ENCODE peak calls at places on chromosome 20, in ten cellular contexts. C is prostate gland, R is testis, Q is A549, U is Peyer's patch, T is IMR-90, A is body of pancreas, O is suprapubic skin, K is HCT116, P is HepG2. J is an unnamed sample.
A peak's percentile ranks its signal among the peaks of the same experiment; 100 is the strongest.

GRCh38 chr20:34249291-34249690 is 8.1 kb downstream of the ASIP start:
- DNase-seq in T (peak; percentile 71), Q (no peak), U (peak; percentile 41), P (no peak), A (no peak), R (no peak), K (no peak), C (no peak), O (no peak), J (no peak)

GRCh38 chr20:20214757-20215275 is 153.1 kb upstream of the INSM1 start:
- DNase-seq in C (no peak), U (no peak), P (no peak), K (no peak), R (no peak), T (no peak), A (no peak), Q (no peak), O (no peak), J (no peak)

GRCh38 chr20:23451956-23452487 is 654 bp downstream of the CST11 start:
- DNase-seq in U (no peak), P (no peak), R (no peak), O (no peak), K (no peak), Q (no peak), A (no peak), T (no peak), C (no peak), J (no peak)

GRCh38 chr20:20083796-20084195 is 31.5 kb downstream of the CFAP61 start:
- DNase-seq in A (no peak), O (no peak), R (no peak), C (no peak), P (peak; percentile 52), T (peak; percentile 20), K (peak; percentile 19), Q (peak; percentile 29), U (no peak), J (no peak)

GRCh38 chr20:23541330-23541729 is 27.0 kb downstream of the CST9L start:
- DNase-seq in U (no peak), T (no peak), C (no peak), A (no peak), Q (no peak), R (no peak), P (peak; percentile 43), O (no peak), K (no peak), J (no peak)

GRCh38 chr20:49281913-49282467 is 4.1 kb upstream of the ZNFX1 start:
- DNase-seq in O (no peak), K (no peak), C (no peak), P (no peak), T (no peak), U (no peak), R (no peak), Q (no peak), A (no peak), J (no peak)

GRCh38 chr20:48034754-48035153 is 249.5 kb upstream of the SULF2 start:
- DNase-seq in R (no peak), K (no peak), T (no peak), O (no peak), P (no peak), Q (no peak), U (no peak), C (no peak), A (no peak), J (no peak)

GRCh38 chr20:58213112-58213511 is 15.3 kb downstream of the ANKRD60 start:
- DNase-seq in K (no peak), U (no peak), P (no peak), A (no peak), C (no peak), O (no peak), Q (peak; percentile 48), R (no peak), T (no peak), J (no peak)

GRCh38 chr20:24842591-24843442 is 106.3 kb upstream of the CST7 start:
- DNase-seq in R (peak; percentile 67), C (no peak), O (no peak), P (no peak), T (no peak), Q (no peak), A (no peak), K (no peak), U (no peak), J (no peak)

GRCh38 chr20:58963060-58963584 is 17.9 kb upstream of the NELFCD start:
- DNase-seq in T (no peak), P (no peak), Q (no peak), A (no peak), C (no peak), R (no peak), U (no peak), K (no peak), O (no peak), J (no peak)

GRCh38 chr20:58568441-58568931 is 53.3 kb upstream of the APCDD1L start:
- DNase-seq in A (no peak), K (no peak), O (no peak), R (no peak), C (no peak), Q (no peak), T (no peak), U (no peak), P (no peak), J (no peak)

DNA sequence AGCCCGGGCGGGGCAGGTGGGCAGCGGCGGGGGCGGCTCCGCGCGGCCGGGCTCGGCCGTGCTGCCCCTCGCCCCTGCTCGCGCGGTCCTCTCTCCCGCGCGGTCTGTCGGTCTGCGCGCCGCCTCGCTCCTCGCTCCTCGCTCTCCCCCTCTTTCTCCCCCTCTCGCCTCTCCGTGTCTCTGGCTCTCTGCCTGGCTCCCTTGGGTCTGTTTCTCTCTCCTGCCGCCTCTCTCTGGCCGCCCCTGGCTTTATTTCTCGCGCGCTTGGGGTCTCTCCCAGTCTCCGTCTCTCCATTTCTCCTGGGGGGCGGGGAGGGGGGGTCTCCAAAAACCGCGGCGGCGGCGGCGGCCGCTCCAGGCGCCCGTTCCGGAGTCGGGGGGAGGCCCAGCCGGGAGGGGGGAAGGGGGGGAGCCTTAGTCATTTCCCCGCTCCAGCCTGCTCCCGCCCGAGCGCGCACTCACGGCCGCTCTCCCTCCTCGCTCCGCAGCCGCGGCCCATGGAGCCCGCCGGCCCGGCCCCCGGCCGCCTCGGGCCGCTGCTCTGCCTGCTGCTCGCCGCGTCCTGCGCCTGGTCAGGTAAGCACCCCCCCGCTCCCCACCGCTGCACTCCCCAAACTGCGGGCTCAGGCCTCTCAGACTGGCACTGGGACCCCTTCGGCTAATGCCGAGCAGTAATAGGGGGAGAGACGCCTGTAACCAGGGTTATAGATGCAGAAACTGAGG is at the start of gene SIRPA:
- DNase-seq in Q (peak; percentile 86), R (peak; percentile 70), O (no peak), K (no peak), A (peak; percentile 62), P (no peak), T (peak; percentile 64), U (no peak), C (peak; percentile 58), J (peak; percentile 93)
- TF ChIP-seq POLR2A in Q (peak; percentile 49), R (no peak), O (peak; percentile 13), K (no peak), A (peak; percentile 44), P (no peak), T (peak; percentile 60), U (no peak), C (peak; percentile 27), J (peak; percentile 18)

DNA sequence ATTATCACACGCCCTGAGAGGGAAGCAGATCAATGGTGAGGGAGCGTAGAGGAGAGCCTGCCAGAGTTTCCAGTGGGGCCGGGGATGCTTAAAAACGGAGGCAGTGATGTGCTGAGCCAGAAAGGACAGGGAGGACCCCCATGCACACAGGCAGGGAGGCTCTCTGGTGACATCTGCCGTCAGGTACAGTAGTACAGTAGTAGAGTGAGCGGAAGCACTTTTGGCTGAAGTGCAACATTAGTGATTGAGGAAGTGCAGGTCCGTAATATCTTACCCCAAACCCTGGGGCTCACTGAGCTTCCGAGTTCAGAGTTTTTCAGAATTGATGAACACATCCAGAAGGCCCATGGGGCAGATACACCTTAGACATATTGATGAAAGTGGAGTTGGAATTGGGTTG is 42.1 kb downstream of the GFRA4 start:
- DNase-seq in K (no peak), T (no peak), U (no peak), O (no peak), C (no peak), A (no peak), P (no peak), Q (no peak), R (no peak), J (peak; percentile 37)
- TF ChIP-seq CTCF in K (no peak), T (no peak), U (no peak), O (no peak), C (no peak), A (no peak), P (no peak), Q (no peak), R (no peak), J (no peak)

GRCh38 chr20:43590392-43591303 is at the start of gene IFT52:
- DNase-seq in A (peak; percentile 93), U (peak; percentile 87), T (peak; percentile 88), Q (peak; percentile 84), C (peak; percentile 89), P (peak; percentile 93), R (peak; percentile 95), K (peak; percentile 89), O (peak; percentile 96), J (peak; percentile 98)
- TF ChIP-seq POLR2A in A (peak; percentile 69), U (peak; percentile 44), T (peak; percentile 45), Q (peak; percentile 84), C (peak; percentile 53), P (peak; percentile 88), R (peak; percentile 23), K (peak; percentile 61), O (no peak), J (no peak)

GRCh38 chr20:43507150-43508080 is at the start of gene L3MBTL1:
- DNase-seq in K (peak; percentile 33), R (peak; percentile 74), C (peak; percentile 39), A (peak; percentile 67), P (peak; percentile 70), U (no peak), T (peak; percentile 23), Q (peak; percentile 82), O (no peak), J (no peak)

GRCh38 chr20:43506238-43506637 is 1.3 kb upstream of the L3MBTL1 start:
- DNase-seq in O (no peak), A (no peak), U (no peak), R (no peak), T (no peak), Q (no peak), P (no peak), C (no peak), K (no peak), J (no peak)

GRCh38 chr20:43511879-43512278 is 4.4 kb downstream of the L3MBTL1 start:
- DNase-seq in U (no peak), Q (no peak), C (no peak), R (no peak), A (no peak), O (no peak), T (no peak), P (no peak), K (no peak), J (no peak)

GRCh38 chr20:43508106-43508505 is 609 bp downstream of the L3MBTL1 start:
- DNase-seq in P (no peak), A (no peak), C (no peak), U (no peak), K (no peak), O (no peak), T (no peak), R (no peak), Q (peak; percentile 21), J (no peak)

DNA sequence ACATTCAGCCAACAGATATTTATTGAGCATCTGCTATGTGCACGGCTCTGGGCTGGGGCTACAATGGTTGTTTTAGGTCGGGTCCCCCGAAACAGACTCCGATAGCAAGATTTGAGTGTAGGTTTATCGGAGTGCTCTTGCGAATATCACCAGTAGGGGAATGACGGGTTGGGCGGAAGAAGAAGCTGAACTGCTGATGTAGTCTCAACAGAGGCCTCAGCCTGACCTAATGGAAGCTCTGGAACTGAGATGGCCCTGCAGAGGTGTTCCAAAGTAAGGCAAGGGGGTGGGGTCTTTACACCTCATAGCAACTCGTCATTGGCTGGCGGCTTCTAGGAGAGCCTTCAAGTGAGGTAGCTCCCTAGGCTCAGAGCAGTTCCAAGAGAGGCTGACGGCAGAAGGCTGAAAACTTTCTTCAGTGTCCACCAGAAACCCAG is 1.1 kb downstream of the L3MBTL1 start:
- DNase-seq in Q (peak; percentile 45), R (peak; percentile 27), K (no peak), T (no peak), U (no peak), A (no peak), O (no peak), C (no peak), P (no peak), J (no peak)
- TF ChIP-seq CTCF in Q (no peak), R (no peak), K (no peak), T (no peak), U (no peak), A (no peak), O (no peak), C (no peak), P (no peak), J (no peak)

J was measured in esophagus muscularis mucosa.